ENCODE peak calls at places on chromosomes 3 and 15, in eight cellular contexts. H, S, O, U, Y, A, C and V are unnamed samples. For H3K4me1, the result is how much of the 10 kb centered on the place peaks cover.

GRCh38 chr3:99429501-99429900 is 208.9 kb upstream of the COL8A1 start:
- DNase-seq in O (peak), H (no peak), U (no peak), Y (no peak), S (no peak), C (no peak), A (no peak), V (no peak)

GRCh38 chr3:128950223-128950938 is 43.5 kb downstream of the CFAP92 start:
- DNase-seq in C (peak), S (no peak), H (no peak), A (no peak), O (peak), U (peak), Y (no peak), V (no peak)

GRCh38 chr3:130787422-130788068 is 40.9 kb upstream of the PIK3R4 start:
- DNase-seq in S (no peak), Y (no peak), C (no peak), O (no peak), A (no peak), H (no peak), U (peak), V (no peak)

GRCh38 chr15:90716317-90716975 is 700 bp upstream of the BLM start:
- DNase-seq in O (peak), C (peak), A (no peak), Y (no peak), H (no peak), S (no peak), U (no peak), V (no peak)

GRCh38 chr15:65869954-65870871 is 922 bp downstream of the RAB11A start:
- DNase-seq in U (peak), Y (no peak), S (peak), H (peak), A (peak), C (peak), O (peak), V (no peak)

GRCh38 chr3:69294014-69294771 is 91.7 kb downstream of the FRMD4B start:
- DNase-seq in U (no peak), A (no peak), Y (no peak), S (no peak), C (peak), O (peak), H (no peak), V (no peak)

GRCh38 chr15:55907797-55908196 is 85.6 kb downstream of the NEDD4 start:
- DNase-seq in S (no peak), Y (no peak), A (no peak), O (peak), C (peak), H (no peak), U (no peak), V (no peak)

GRCh38 chr3:79038057-79038456 is 729.7 kb downstream of the ROBO1 start:
- DNase-seq in H (no peak), A (no peak), O (no peak), C (no peak), U (no peak), Y (no peak), S (no peak), V (no peak)

GRCh38 chr3:190375250-190375649 is 12.7 kb upstream of the CLDN16 start:
- DNase-seq in C (peak), U (no peak), Y (no peak), S (no peak), O (no peak), H (no peak), A (no peak), V (no peak)

GRCh38 chr3:158625881-158626280 is 18.4 kb upstream of the GFM1 start:
- DNase-seq in O (no peak), Y (no peak), S (no peak), A (no peak), C (no peak), U (no peak), H (no peak), V (no peak)

GRCh38 chr15:96326551-96327154 is 3.8 kb upstream of the NR2F2 start:
- DNase-seq in O (peak), C (peak), U (peak), Y (no peak), H (no peak), S (no peak), A (peak), V (no peak)

GRCh38 chr3:194592798-194593752 is 40.1 kb downstream of the TMEM44 start:
- DNase-seq in C (peak), U (no peak), A (peak), S (no peak), H (no peak), O (peak), Y (no peak), V (no peak)

GRCh38 chr3:155560594-155560993 is 184.3 kb downstream of the PLCH1 start:
- DNase-seq in O (no peak), C (no peak), U (peak), Y (no peak), A (no peak), S (peak), H (no peak), V (no peak)

GRCh38 chr15:50685191-50685975 is 1.2 kb downstream of the TRPM7 start:
- DNase-seq in O (peak), Y (no peak), H (no peak), A (no peak), C (no peak), U (no peak), S (no peak), V (no peak)

GRCh38 chr3:170751083-170751893 is 118.7 kb downstream of the RPL22L1 start:
- DNase-seq in C (peak), S (no peak), Y (no peak), H (no peak), A (peak), O (peak), U (no peak), V (no peak)

GRCh38 chr3:9014189-9014588 is 50.9 kb upstream of the RAD18 start:
- DNase-seq in U (peak), A (no peak), O (peak), Y (no peak), S (no peak), H (no peak), C (peak), V (no peak)

GRCh38 chr3:139103484-139103883 is 58.8 kb upstream of the PRR23C start:
- DNase-seq in Y (no peak), S (no peak), U (no peak), C (no peak), A (no peak), H (no peak), O (no peak), V (no peak)

GRCh38 chr15:78003539-78004008 is 73.9 kb downstream of the TBC1D2B start:
- DNase-seq in S (no peak), O (no peak), C (no peak), A (no peak), H (no peak), U (no peak), Y (no peak), V (no peak)

GRCh38 chr3:5013021-5013906 is 34.0 kb downstream of the BHLHE40 start:
- DNase-seq in A (peak), U (peak), O (peak), H (no peak), C (no peak), S (no peak), Y (no peak), V (no peak)

GRCh38 chr3:39327746-39328349 is 1.7 kb upstream of the CCR8 start:
- DNase-seq in O (no peak), S (no peak), A (no peak), Y (no peak), C (no peak), U (no peak), H (no peak), V (no peak)

GRCh38 chr3:50205719-50206276 is 727 bp downstream of the SLC38A3 start:
- DNase-seq in A (no peak), C (no peak), O (no peak), S (no peak), U (peak), H (peak), Y (no peak), V (no peak)

GRCh38 chr15:98776607-98777281 is 128.4 kb downstream of the IGF1R start:
- DNase-seq in U (no peak), H (no peak), A (no peak), Y (no peak), C (no peak), S (no peak), O (peak), V (no peak)

GRCh38 chr3:197298858-197299854 is 744 bp upstream of the DLG1 start:
- DNase-seq in U (peak), A (no peak), O (no peak), S (peak), C (no peak), H (peak), Y (no peak), V (no peak)

GRCh38 chr15:57259511-57260143 is 116.7 kb upstream of the CGNL1 start:
- DNase-seq in A (no peak), O (no peak), Y (no peak), S (peak), H (peak), C (peak), U (peak), V (peak)

GRCh38 chr3:177220136-177220974 is 23.1 kb upstream of the TBL1XR1 start:
- DNase-seq in C (no peak), H (no peak), Y (no peak), O (no peak), A (no peak), S (no peak), U (no peak), V (no peak)

GRCh38 chr3:52063026-52063723 is 6.8 kb upstream of the DUSP7 start:
- DNase-seq in C (no peak), H (no peak), A (no peak), O (no peak), Y (no peak), S (no peak), U (no peak), V (no peak)

GRCh38 chr15:51726302-51727073 is 11.0 kb downstream of the LYSMD2 start:
- DNase-seq in H (no peak), A (no peak), Y (no peak), S (peak), C (peak), O (peak), U (peak), V (peak)

GRCh38 chr3:169328471-169328870 is 335.0 kb downstream of the MECOM start:
- DNase-seq in H (no peak), U (no peak), C (no peak), S (no peak), Y (no peak), O (no peak), A (no peak), V (no peak)

GRCh38 chr15:72491768-72492167 is 17.6 kb downstream of the ARIH1 start:
- DNase-seq in H (no peak), U (no peak), Y (no peak), O (peak), A (no peak), S (no peak), C (no peak), V (no peak)

GRCh38 chr15:77959094-77959879 is 118.2 kb downstream of the TBC1D2B start:
- DNase-seq in O (peak), U (peak), H (peak), C (peak), Y (no peak), A (peak), S (peak), V (peak)

GRCh38 chr3:35954365-35954764 is 315.0 kb downstream of the ARPP21 start:
- DNase-seq in S (no peak), A (no peak), C (no peak), Y (no peak), H (no peak), U (no peak), O (no peak), V (no peak)

GRCh38 chr3:113557374-113557773 is 25.0 kb downstream of the SIDT1 start:
- DNase-seq in O (no peak), U (peak), A (no peak), Y (no peak), H (no peak), C (peak), S (no peak), V (no peak)

GRCh38 chr3:192122832-192123594 is 604.3 kb downstream of the FGF12 start:
- DNase-seq in O (no peak), Y (no peak), C (no peak), H (no peak), S (no peak), U (no peak), A (no peak), V (no peak)

GRCh38 chr3:170033489-170033888 is 4.3 kb upstream of the GPR160 start:
- DNase-seq in U (no peak), C (no peak), Y (no peak), A (no peak), O (no peak), H (no peak), S (no peak), V (no peak)

GRCh38 chr3:126438746-126439145 is 36.9 kb downstream of the ZXDC start:
- DNase-seq in Y (no peak), A (no peak), H (no peak), S (no peak), U (peak), O (no peak), C (no peak), V (no peak)

GRCh38 chr15:94125698-94126097 is 105.7 kb upstream of the MCTP2 start:
- DNase-seq in Y (no peak), A (no peak), S (no peak), U (no peak), O (no peak), H (no peak), C (no peak), V (no peak)

GRCh38 chr3:105907790-105908189 is 39.0 kb upstream of the CBLB start:
- DNase-seq in Y (no peak), H (no peak), C (no peak), U (no peak), A (no peak), O (peak), S (no peak), V (no peak)

GRCh38 chr3:178968996-178969700 is 102.5 kb downstream of the ZMAT3 start:
- DNase-seq in Y (no peak), O (no peak), H (no peak), A (no peak), S (no peak), C (no peak), U (no peak), V (no peak)
- H3K4me3 ChIP-seq in Y (no peak), O (no peak), H (no peak), A (no peak), S (no peak), C (no peak), U (no peak), V (no peak)

GRCh38 chr3:187946981-187947380 is 201.7 kb upstream of the BCL6 start:
- DNase-seq in A (no peak), H (no peak), C (no peak), O (no peak), U (no peak), Y (no peak), S (no peak), V (no peak)
- H3K4me1 ChIP-seq in A (under half), H (under half), C (under half), O (under half), U (under half), Y (under half), S (under half), V (under half)

DNA sequence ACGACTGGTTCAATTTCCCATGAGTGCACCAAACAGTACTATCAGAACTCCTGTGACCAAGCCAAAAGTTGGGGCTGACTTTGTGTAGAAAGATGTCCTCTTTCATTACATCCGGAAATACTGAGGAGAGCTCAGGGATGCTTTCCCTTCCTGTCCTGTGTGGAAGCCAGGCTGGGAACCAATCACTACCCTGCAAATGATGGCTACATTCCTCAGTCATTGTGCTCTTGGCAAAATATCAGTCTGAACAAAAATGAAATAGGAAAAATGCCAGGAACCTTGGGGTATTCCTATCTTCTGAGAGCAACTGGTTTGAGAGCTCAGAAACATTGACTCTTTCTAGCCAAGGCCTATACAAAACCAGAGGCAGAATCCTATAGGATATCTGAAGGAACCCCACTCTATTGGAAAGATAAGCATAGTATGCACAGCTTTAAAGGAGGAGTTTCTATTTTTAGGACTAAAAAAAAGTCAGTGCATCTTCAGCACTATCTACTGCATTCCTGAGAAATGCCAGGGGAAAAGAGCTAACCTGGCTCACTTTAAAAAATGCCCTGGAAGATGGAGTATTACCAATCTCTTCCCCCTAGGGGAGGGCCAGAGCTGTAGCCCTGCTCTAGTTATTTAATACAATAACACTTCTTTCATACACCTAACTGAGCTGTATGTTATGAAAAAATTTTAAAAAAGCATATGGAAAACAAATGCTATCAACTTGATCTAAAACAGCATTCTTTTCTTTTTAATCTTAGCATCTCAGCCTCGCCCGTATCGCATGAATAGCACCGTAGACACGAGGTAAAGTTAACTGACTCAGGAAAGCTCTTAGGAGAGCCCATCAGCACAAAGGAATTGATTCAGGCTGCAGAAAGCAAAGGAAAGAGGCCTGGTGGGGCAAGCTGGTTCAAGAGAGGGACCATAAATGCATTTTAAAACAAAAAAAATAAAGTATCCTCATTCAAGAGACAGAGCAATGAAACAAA is 50.0 kb downstream of the TGM4 start:
- DNase-seq in U (no peak), C (no peak), S (no peak), Y (no peak), A (no peak), H (no peak), O (no peak), V (no peak)
- H3K27ac ChIP-seq in U (no peak), C (peak), S (no peak), Y (no peak), A (no peak), H (no peak), O (no peak), V (no peak)

GRCh38 chr3:34180532-34180931 is 382.1 kb downstream of the PDCD6IP start:
- DNase-seq in Y (no peak), A (no peak), O (no peak), H (no peak), U (no peak), C (no peak), S (no peak), V (no peak)

GRCh38 chr3:34176723-34177122 is 378.3 kb downstream of the PDCD6IP start:
- DNase-seq in A (no peak), S (no peak), O (no peak), U (no peak), H (no peak), Y (no peak), C (no peak), V (no peak)

GRCh38 chr3:34178415-34178814 is 380.0 kb downstream of the PDCD6IP start:
- DNase-seq in H (no peak), O (no peak), U (no peak), C (no peak), Y (no peak), A (no peak), S (no peak), V (no peak)

GRCh38 chr3:34175636-34176186 is 377.3 kb downstream of the PDCD6IP start:
- DNase-seq in H (no peak), U (no peak), C (no peak), Y (no peak), A (no peak), S (no peak), O (no peak), V (no peak)

DNA sequence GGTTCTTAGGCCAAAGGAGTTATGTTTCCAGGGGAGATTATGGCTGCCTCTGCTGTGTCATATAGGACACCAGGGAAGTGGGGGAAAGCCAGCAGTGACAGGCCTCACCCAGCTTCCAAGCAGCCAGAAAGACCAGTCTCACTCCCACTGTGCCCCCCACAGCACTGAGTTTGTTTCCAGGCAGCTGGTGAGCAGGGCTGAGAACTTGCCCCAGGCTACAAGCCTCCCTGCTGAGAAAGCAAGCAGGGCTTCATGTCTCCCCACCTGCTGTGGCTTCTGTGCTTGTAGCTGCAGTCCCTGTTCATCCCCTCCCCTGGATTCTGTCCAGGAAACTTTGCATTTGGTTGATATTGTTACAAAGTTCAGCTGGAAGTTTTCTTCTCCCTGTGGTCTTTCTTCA is 376.3 kb downstream of the PDCD6IP start:
- DNase-seq in S (no peak), Y (no peak), A (no peak), O (no peak), C (peak), U (no peak), H (no peak), V (no peak)
- H3K4me3 ChIP-seq in S (no peak), Y (no peak), A (no peak), O (no peak), C (peak), U (no peak), H (no peak), V (no peak)

DNA sequence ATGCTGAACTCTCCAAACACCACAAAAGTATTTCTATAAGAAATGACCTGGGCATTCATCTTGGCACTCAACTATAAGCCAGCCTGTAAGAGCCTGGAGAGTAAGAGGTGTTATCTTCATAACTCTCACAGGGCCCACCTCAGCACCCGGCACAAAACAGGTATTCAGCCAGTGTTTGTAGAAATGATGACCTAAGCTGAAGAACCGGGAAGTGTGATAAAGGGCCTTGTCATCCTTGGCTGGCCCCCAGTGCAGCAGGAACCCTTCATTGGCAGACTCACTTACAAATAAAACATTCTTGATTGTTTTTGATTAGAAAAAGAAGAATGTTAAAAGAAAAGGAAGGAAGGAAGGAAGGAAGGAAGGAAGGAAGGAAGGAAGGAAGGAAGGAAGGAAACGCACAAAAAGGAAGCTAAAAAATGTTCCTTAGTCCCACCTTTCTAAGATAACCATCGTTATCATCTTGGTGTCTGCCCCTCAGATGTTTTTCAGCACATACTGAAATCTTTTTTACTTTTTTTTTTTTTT is 52.1 kb downstream of the DAPK2 start:
- DNase-seq in Y (no peak), U (no peak), S (no peak), H (no peak), C (peak), O (no peak), A (no peak), V (no peak)
- H3K4me1 ChIP-seq in Y (under half), U (under half), S (under half), H (under half), C (under half), O (under half), A (under half), V (under half)